ENCODE peak calls at places on chromosome 4, in seven cellular contexts. One of them, this sample, is unnamed.

GRCh38 chr4:26201119-26201518 is 119.7 kb upstream of the RBPJ start:
- DNase-seq in endothelial cell of umbilical vein: no peak
- DNase-seq in GM12878: no peak
- DNase-seq in HepG2: no peak
- DNase-seq in HCT116: no peak
- DNase-seq in H1: no peak
- DNase-seq in K562: no peak
- DNase-seq in this sample: no peak

GRCh38 chr4:109552240-109552639 is 7.8 kb upstream of the MCUB start:
- DNase-seq in endothelial cell of umbilical vein: no peak
- DNase-seq in GM12878: no peak
- DNase-seq in H1: no peak
- DNase-seq in HepG2: no peak
- DNase-seq in K562: no peak
- DNase-seq in HCT116: no peak
- DNase-seq in this sample: no peak

GRCh38 chr4:4860381-4860802 is 927 bp downstream of the MSX1 start:
- DNase-seq in HepG2: peak
- DNase-seq in K562: no peak
- DNase-seq in HCT116: no peak
- DNase-seq in GM12878: no peak
- DNase-seq in endothelial cell of umbilical vein: peak
- DNase-seq in H1: peak
- DNase-seq in this sample: no peak

GRCh38 chr4:114334808-114335739 is 263.5 kb upstream of the UGT8 start:
- DNase-seq in H1: no peak
- DNase-seq in GM12878: no peak
- DNase-seq in K562: no peak
- DNase-seq in endothelial cell of umbilical vein: peak
- DNase-seq in HepG2: no peak
- DNase-seq in HCT116: no peak
- DNase-seq in this sample: no peak

GRCh38 chr4:140748171-140748570 is 8.0 kb downstream of the TBC1D9 start:
- DNase-seq in K562: no peak
- DNase-seq in H1: no peak
- DNase-seq in endothelial cell of umbilical vein: no peak
- DNase-seq in GM12878: no peak
- DNase-seq in HCT116: no peak
- DNase-seq in HepG2: no peak
- DNase-seq in this sample: no peak

GRCh38 chr4:92968996-92969395 is 665.2 kb downstream of the GRID2 start:
- DNase-seq in HCT116: no peak
- DNase-seq in endothelial cell of umbilical vein: no peak
- DNase-seq in H1: no peak
- DNase-seq in HepG2: no peak
- DNase-seq in GM12878: no peak
- DNase-seq in K562: no peak
- DNase-seq in this sample: no peak

GRCh38 chr4:185717018-185717726 is 94.8 kb downstream of the SORBS2 start:
- DNase-seq in H1: no peak
- DNase-seq in HepG2: no peak
- DNase-seq in GM12878: no peak
- DNase-seq in K562: peak
- DNase-seq in HCT116: no peak
- DNase-seq in endothelial cell of umbilical vein: peak
- DNase-seq in this sample: no peak

GRCh38 chr4:181538435-181538834 is 704.8 kb upstream of the TENM3 start:
- DNase-seq in H1: no peak
- DNase-seq in HCT116: no peak
- DNase-seq in endothelial cell of umbilical vein: no peak
- DNase-seq in GM12878: no peak
- DNase-seq in HepG2: no peak
- DNase-seq in K562: no peak
- DNase-seq in this sample: no peak

GRCh38 chr4:13541176-13541604 is 3.1 kb downstream of the NKX3-2 start:
- DNase-seq in K562: no peak
- DNase-seq in HCT116: no peak
- DNase-seq in GM12878: no peak
- DNase-seq in endothelial cell of umbilical vein: no peak
- DNase-seq in HepG2: no peak
- DNase-seq in H1: peak
- DNase-seq in this sample: no peak

GRCh38 chr4:1351854-1352633 is 5.0 kb downstream of the UVSSA start:
- DNase-seq in K562: peak
- DNase-seq in HCT116: peak
- DNase-seq in H1: peak
- DNase-seq in HepG2: peak
- DNase-seq in GM12878: peak
- DNase-seq in endothelial cell of umbilical vein: peak
- DNase-seq in this sample: peak

GRCh38 chr4:38870098-38870850 is 2.7 kb downstream of the FAM114A1 start:
- DNase-seq in GM12878: no peak
- DNase-seq in HCT116: no peak
- DNase-seq in K562: no peak
- DNase-seq in endothelial cell of umbilical vein: no peak
- DNase-seq in HepG2: no peak
- DNase-seq in H1: no peak
- DNase-seq in this sample: no peak

GRCh38 chr4:124212835-124213640 is 499.5 kb downstream of the ANKRD50 start:
- DNase-seq in GM12878: no peak
- DNase-seq in HCT116: no peak
- DNase-seq in HepG2: no peak
- DNase-seq in K562: no peak
- DNase-seq in endothelial cell of umbilical vein: peak
- DNase-seq in H1: no peak
- DNase-seq in this sample: no peak

GRCh38 chr4:26959654-26960047 is 99.0 kb downstream of the STIM2 start:
- DNase-seq in K562: no peak
- DNase-seq in H1: no peak
- DNase-seq in HepG2: no peak
- DNase-seq in GM12878: no peak
- DNase-seq in HCT116: no peak
- DNase-seq in endothelial cell of umbilical vein: no peak
- DNase-seq in this sample: no peak

GRCh38 chr4:166039822-166040221 is 166.8 kb downstream of the TLL1 start:
- DNase-seq in GM12878: no peak
- DNase-seq in HepG2: no peak
- DNase-seq in K562: no peak
- DNase-seq in HCT116: no peak
- DNase-seq in H1: no peak
- DNase-seq in endothelial cell of umbilical vein: no peak
- DNase-seq in this sample: no peak
- TF ChIP-seq POLR2AphosphoS5 in GM12878: no peak
- TF ChIP-seq POLR2AphosphoS5 in HepG2: no peak
- TF ChIP-seq POLR2AphosphoS5 in K562: no peak
- TF ChIP-seq POLR2AphosphoS5 in HCT116: no peak
- TF ChIP-seq POLR2AphosphoS5 in H1: no peak
- TF ChIP-seq POLR2AphosphoS5 in endothelial cell of umbilical vein: no peak
- TF ChIP-seq POLR2AphosphoS5 in this sample: no peak

GRCh38 chr4:10625130-10625529 is 59.4 kb downstream of the CLNK start:
- DNase-seq in endothelial cell of umbilical vein: no peak
- DNase-seq in K562: no peak
- DNase-seq in GM12878: no peak
- DNase-seq in HCT116: no peak
- DNase-seq in H1: no peak
- DNase-seq in HepG2: peak
- DNase-seq in this sample: no peak
- TF ChIP-seq EZH2 in endothelial cell of umbilical vein: no peak
- TF ChIP-seq EZH2 in K562: no peak
- TF ChIP-seq EZH2 in GM12878: no peak
- TF ChIP-seq EZH2 in HCT116: no peak
- TF ChIP-seq EZH2 in H1: no peak
- TF ChIP-seq EZH2 in HepG2: no peak
- TF ChIP-seq EZH2 in this sample: no peak

GRCh38 chr4:102823897-102824296 is 3.5 kb downstream of the UBE2D3 start:
- DNase-seq in HepG2: no peak
- DNase-seq in endothelial cell of umbilical vein: no peak
- DNase-seq in HCT116: no peak
- DNase-seq in H1: no peak
- DNase-seq in GM12878: no peak
- DNase-seq in K562: no peak
- DNase-seq in this sample: no peak
- TF ChIP-seq POLR2AphosphoS5 in HepG2: no peak
- TF ChIP-seq POLR2AphosphoS5 in endothelial cell of umbilical vein: no peak
- TF ChIP-seq POLR2AphosphoS5 in HCT116: no peak
- TF ChIP-seq POLR2AphosphoS5 in H1: peak
- TF ChIP-seq POLR2AphosphoS5 in GM12878: peak
- TF ChIP-seq POLR2AphosphoS5 in K562: no peak
- TF ChIP-seq POLR2AphosphoS5 in this sample: no peak

DNA sequence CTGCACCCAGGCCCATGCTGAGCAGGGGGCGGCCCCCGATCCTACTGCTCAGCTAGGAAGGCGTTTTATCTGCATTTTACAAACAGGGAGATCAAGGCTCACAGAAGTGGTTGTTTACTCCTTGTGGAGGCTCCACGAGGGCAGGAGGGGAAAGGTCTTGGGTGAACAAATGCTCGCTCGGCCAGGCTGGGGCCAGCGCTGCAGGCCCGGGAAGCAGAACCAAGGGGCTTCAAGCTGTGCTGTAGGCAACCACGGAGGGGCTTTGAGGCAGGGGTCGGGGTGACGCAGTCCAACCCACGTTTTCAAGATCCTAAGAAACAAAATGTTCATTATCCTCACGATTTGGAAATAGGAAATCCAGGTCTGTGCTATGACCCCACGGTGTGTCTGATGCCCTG is 125.8 kb downstream of the HMX1 start:
- DNase-seq in K562: no peak
- DNase-seq in HepG2: no peak
- DNase-seq in H1: peak
- DNase-seq in GM12878: no peak
- DNase-seq in HCT116: no peak
- DNase-seq in endothelial cell of umbilical vein: no peak
- DNase-seq in this sample: no peak
- TF ChIP-seq EZH2 in K562: no peak
- TF ChIP-seq EZH2 in HepG2: no peak
- TF ChIP-seq EZH2 in H1: no peak
- TF ChIP-seq EZH2 in GM12878: no peak
- TF ChIP-seq EZH2 in HCT116: no peak
- TF ChIP-seq EZH2 in endothelial cell of umbilical vein: no peak
- TF ChIP-seq EZH2 in this sample: no peak

GRCh38 chr4:3657917-3658913 is 108.0 kb upstream of the ADRA2C start:
- DNase-seq in GM12878: no peak
- DNase-seq in H1: no peak
- DNase-seq in endothelial cell of umbilical vein: no peak
- DNase-seq in HCT116: no peak
- DNase-seq in HepG2: no peak
- DNase-seq in K562: no peak
- DNase-seq in this sample: no peak
- TF ChIP-seq POLR2AphosphoS5 in GM12878: no peak
- TF ChIP-seq POLR2AphosphoS5 in H1: no peak
- TF ChIP-seq POLR2AphosphoS5 in endothelial cell of umbilical vein: no peak
- TF ChIP-seq POLR2AphosphoS5 in HCT116: no peak
- TF ChIP-seq POLR2AphosphoS5 in HepG2: no peak
- TF ChIP-seq POLR2AphosphoS5 in K562: no peak
- TF ChIP-seq POLR2AphosphoS5 in this sample: no peak